ENCODE peak calls at places on chromosome 11, in seven cellular contexts. A, N, J, I, R, T and K are unnamed samples.

GRCh38 chr11:126307706-126308105 is 3.8 kb downstream of the DCPS start:
- DNase-seq in T (no peak), N (no peak), J (no peak), I (no peak), R (peak), A (no peak), K (no peak)

GRCh38 chr11:75858613-75859012 is 43.6 kb downstream of the UVRAG start:
- DNase-seq in T (peak), N (no peak), A (no peak), R (peak), J (no peak), I (no peak), K (no peak)

GRCh38 chr11:132312616-132313210 is 942.3 kb downstream of the NTM start:
- DNase-seq in R (no peak), J (no peak), A (no peak), T (peak), N (no peak), I (no peak), K (no peak)

GRCh38 chr11:93500759-93501158 is 42.4 kb downstream of the SMCO4 start:
- DNase-seq in N (no peak), I (no peak), J (no peak), A (no peak), R (no peak), T (no peak), K (no peak)

GRCh38 chr11:98456281-98456680 is 564.5 kb upstream of the CNTN5 start:
- DNase-seq in I (no peak), N (no peak), T (no peak), R (no peak), A (no peak), J (no peak), K (no peak)

GRCh38 chr11:125701858-125702621 is 21.4 kb upstream of the ACRV1 start:
- DNase-seq in R (no peak), T (no peak), A (no peak), N (no peak), I (no peak), J (no peak), K (no peak)

GRCh38 chr11:28697920-28698827 is 590.0 kb downstream of the METTL15 start:
- DNase-seq in N (peak), J (no peak), I (peak), A (no peak), R (peak), T (peak), K (no peak)

GRCh38 chr11:108734956-108735559 is 70.2 kb downstream of the DDX10 start:
- DNase-seq in A (no peak), R (no peak), N (peak), T (no peak), J (peak), I (no peak), K (no peak)